ENCODE peak calls at places on chromosomes 11 and 22, in nine cellular contexts. T is naive thymus-derived CD4-positive, alpha-beta T cell; M is activated naive CD8-positive, alpha-beta T cell treated with anti-CD3 and anti-CD28 coated beads for 36 hours; Y is IMR-90; P is colonic mucosa; E is K562; G is left cardiac atrium; J is NCI-H1694 treated with DMSO at 0.1 percent for 48 hours; W is effector CD4-positive, alpha-beta T cell. N is an unnamed sample.

GRCh38 chr11:2156416-2157182 is 4.4 kb downstream of the INS start:
- DNase-seq in T (peak), M (peak), Y (peak), P (peak), E (peak), G (peak), J (no peak), W (peak), N (peak)

GRCh38 chr22:39439170-39439569 is 17.6 kb upstream of the MGAT3 start:
- DNase-seq in T (no peak), M (no peak), Y (peak), P (no peak), E (no peak), G (no peak), J (no peak), W (no peak), N (no peak)

GRCh38 chr22:41290262-41291221 is 4.6 kb upstream of the RANGAP1 start:
- DNase-seq in T (no peak), M (no peak), Y (peak), P (no peak), E (no peak), G (no peak), J (no peak), W (no peak), N (no peak)

GRCh38 chr11:75320643-75321042 is 30.8 kb downstream of the ARRB1 start:
- DNase-seq in T (no peak), M (no peak), Y (no peak), P (no peak), E (no peak), G (peak), J (no peak), W (no peak), N (no peak)

GRCh38 chr11:87421422-87421821 is 383.7 kb downstream of the TMEM135 start:
- DNase-seq in T (peak), M (no peak), Y (peak), P (peak), E (peak), G (no peak), J (peak), W (peak), N (peak)

GRCh38 chr22:35695202-35695601 is 22.5 kb upstream of the APOL5 start:
- DNase-seq in T (no peak), M (no peak), Y (no peak), P (no peak), E (no peak), G (no peak), J (no peak), W (no peak), N (no peak)

GRCh38 chr11:118142809-118143208 is 9.8 kb downstream of the SCN4B start:
- DNase-seq in T (no peak), M (no peak), Y (no peak), P (no peak), E (no peak), G (no peak), J (no peak), W (no peak), N (no peak)

GRCh38 chr11:43920598-43921419 is 21.6 kb upstream of the C11orf96 start:
- DNase-seq in T (no peak), M (no peak), Y (peak), P (no peak), E (peak), G (peak), J (peak), W (no peak), N (peak)

GRCh38 chr11:86099727-86100320 is 30.9 kb upstream of the PICALM start:
- DNase-seq in T (no peak), M (no peak), Y (peak), P (peak), E (no peak), G (no peak), J (no peak), W (no peak), N (no peak)

GRCh38 chr11:66448523-66448922 is 9.9 kb upstream of the MRPL11 start:
- DNase-seq in T (no peak), M (no peak), Y (no peak), P (no peak), E (no peak), G (no peak), J (no peak), W (no peak), N (no peak)

GRCh38 chr11:45922425-45923082 is at the start of gene LARGE2:
- DNase-seq in T (peak), M (no peak), Y (no peak), P (peak), E (peak), G (no peak), J (no peak), W (no peak), N (no peak)

N was measured in heart right ventricle.